ENCODE peak calls at places on chromosomes 6 and 20, in four cellular contexts. M, X, V and K are unnamed samples.

GRCh38 chr6:24524801-24525200 is 30.0 kb downstream of the ALDH5A1 start:
- DNase-seq in M (no peak), V (no peak), X (peak), K (no peak)

GRCh38 chr6:114194362-114195343 is 148.2 kb downstream of the HS3ST5 start:
- DNase-seq in V (no peak), M (no peak), X (no peak), K (no peak)

GRCh38 chr6:139062921-139063320 is 34.4 kb downstream of the ABRACL start:
- DNase-seq in X (no peak), M (no peak), V (no peak), K (no peak)

GRCh38 chr20:63957690-63958441 is 1.6 kb upstream of the UCKL1 start:
- DNase-seq in V (no peak), X (peak), M (no peak), K (no peak)

GRCh38 chr6:136526196-136526930 is 23.9 kb downstream of the MAP7 start:
- DNase-seq in M (peak), V (no peak), X (no peak), K (no peak)

GRCh38 chr20:32457476-32457986 is 99.4 kb downstream of the ASXL1 start:
- DNase-seq in V (no peak), M (no peak), X (peak), K (no peak)

GRCh38 chr6:40634429-40634828 is 47.3 kb upstream of the LRFN2 start:
- DNase-seq in M (no peak), V (no peak), X (no peak), K (no peak)

GRCh38 chr6:47047479-47048411 is 5.6 kb upstream of the ADGRF1 start:
- DNase-seq in X (peak), M (peak), V (no peak), K (peak)

GRCh38 chr20:9955646-9956045 is 79.1 kb upstream of the ANKEF1 start:
- DNase-seq in X (peak), V (no peak), M (no peak), K (no peak)

GRCh38 chr6:128712898-128713297 is 170.0 kb upstream of the LAMA2 start:
- DNase-seq in M (no peak), X (no peak), V (no peak), K (no peak)

GRCh38 chr6:158060447-158061360 is 79.0 kb downstream of the SYNJ2 start:
- DNase-seq in X (peak), V (peak), M (peak), K (no peak)

GRCh38 chr6:5644523-5645183 is 362.1 kb downstream of the NRN1 start:
- DNase-seq in V (no peak), X (peak), M (no peak), K (no peak)